ENCODE peak calls at places on chromosome 11, in eight cellular contexts. Q is GM12891, Y is EL, O is ecto neural progenitor cell, C is AG04450, S is neuronal stem cell, N is PC-3, G is NCI-H774. V is an unnamed sample.

GRCh38 chr11:134574947-134575346 is 162.9 kb upstream of the B3GAT1 start:
- DNase-seq in O (peak; percentile 31), Q (no peak), N (no peak), C (no peak), G (no peak), S (no peak), Y (no peak), V (no peak)

GRCh38 chr11:123300874-123301695 is 106.0 kb upstream of the CLMP start:
- DNase-seq in S (no peak), Q (no peak), C (peak; percentile 42), N (peak; percentile 31), G (no peak), O (no peak), Y (peak; percentile 38), V (no peak)

GRCh38 chr11:65448418-65449196 is 26.0 kb downstream of the NEAT1 start:
- DNase-seq in G (no peak), Q (no peak), S (no peak), C (no peak), N (peak; percentile 2), Y (peak; percentile 25), O (peak; percentile 52), V (peak; percentile 63)

GRCh38 chr11:93005239-93005638 is 35.8 kb downstream of the MTNR1B start:
- DNase-seq in C (peak; percentile 68), N (peak; percentile 48), Q (no peak), O (no peak), S (no peak), Y (peak; percentile 12), G (no peak), V (no peak)

GRCh38 chr11:99841885-99842284 is 821.1 kb downstream of the CNTN5 start:
- DNase-seq in C (no peak), Q (no peak), S (no peak), N (no peak), O (no peak), Y (no peak), G (no peak), V (no peak)

GRCh38 chr11:94784884-94785283 is 16.7 kb downstream of the AMOTL1 start:
- DNase-seq in O (no peak), N (no peak), Y (no peak), Q (no peak), G (no peak), S (no peak), C (no peak), V (no peak)

GRCh38 chr11:132595711-132596111 is 936.6 kb downstream of the OPCML start:
- DNase-seq in S (no peak), C (no peak), G (peak; percentile 40), O (no peak), Y (no peak), Q (no peak), N (no peak), V (no peak)

GRCh38 chr11:128709402-128709801 is 15.5 kb downstream of the FLI1 start:
- DNase-seq in Q (no peak), C (peak; percentile 84), N (peak; percentile 95), Y (peak; percentile 96), O (no peak), G (no peak), S (no peak), V (no peak)

GRCh38 chr11:126490261-126490660 is 134.8 kb downstream of the ST3GAL4 start:
- DNase-seq in S (no peak), Q (no peak), N (no peak), G (no peak), O (no peak), C (no peak), Y (no peak), V (no peak)

GRCh38 chr11:101555366-101555765 is 28.4 kb downstream of the TRPC6 start:
- DNase-seq in Y (no peak), G (no peak), Q (no peak), S (no peak), N (no peak), O (no peak), C (no peak), V (no peak)

GRCh38 chr11:11230802-11231562 is 122.1 kb downstream of the CSNK2A3 start:
- DNase-seq in Y (no peak), Q (peak; percentile 22), O (peak; percentile 56), N (peak; percentile 40), G (peak; percentile 35), C (no peak), S (no peak), V (no peak)

GRCh38 chr11:92735039-92735438 is 234.4 kb upstream of the MTNR1B start:
- DNase-seq in C (no peak), N (no peak), G (no peak), O (no peak), Q (no peak), Y (no peak), S (no peak), V (no peak)

GRCh38 chr11:5301846-5302245 is at the start of gene OR51B4:
- DNase-seq in O (no peak), C (no peak), S (no peak), Q (no peak), G (no peak), N (no peak), Y (no peak), V (no peak)

GRCh38 chr11:95148421-95148820 is 58.8 kb downstream of the ENDOD1 start:
- DNase-seq in S (no peak), C (no peak), N (no peak), Q (no peak), G (no peak), Y (no peak), O (no peak), V (no peak)

GRCh38 chr11:100851129-100851528 is 164.0 kb downstream of the ARHGAP42 start:
- DNase-seq in C (no peak), S (no peak), Q (no peak), N (peak; percentile 95), O (no peak), Y (peak; percentile 56), G (no peak), V (no peak)

GRCh38 chr11:64842851-64843841 is 1.3 kb downstream of the CDC42BPG start:
- DNase-seq in C (no peak), O (peak; percentile 68), N (peak; percentile 81), G (no peak), Q (no peak), S (no peak), Y (no peak), V (no peak)

GRCh38 chr11:73478737-73479347 is 102.6 kb downstream of the RELT start:
- DNase-seq in S (no peak), N (peak; percentile 74), O (no peak), G (no peak), Q (no peak), C (no peak), Y (peak; percentile 43), V (no peak)

GRCh38 chr11:3795131-3796092 is 1.9 kb downstream of the NUP98 start:
- DNase-seq in N (no peak), O (no peak), Q (no peak), C (no peak), Y (no peak), S (no peak), G (no peak), V (no peak)

GRCh38 chr11:112082729-112083128 is 3.8 kb downstream of the TIMM8B start:
- DNase-seq in S (no peak), Y (peak; percentile 61), C (no peak), G (no peak), Q (no peak), O (no peak), N (peak; percentile 64), V (no peak)

GRCh38 chr11:45754261-45754709 is 50.7 kb upstream of the SLC35C1 start:
- DNase-seq in C (no peak), O (no peak), G (no peak), Q (no peak), Y (no peak), S (no peak), N (no peak), V (peak; percentile 81)

GRCh38 chr11:74538680-74539079 is 45.2 kb upstream of the LIPT2 start:
- DNase-seq in C (no peak), Y (no peak), Q (no peak), N (no peak), G (no peak), S (no peak), O (no peak), V (no peak)

GRCh38 chr11:95087171-95087570 is 2.5 kb upstream of the ENDOD1 start:
- DNase-seq in O (no peak), G (no peak), Y (no peak), Q (no peak), N (no peak), C (no peak), S (no peak), V (no peak)

GRCh38 chr11:66739983-66740382 is 11.0 kb upstream of the SPTBN2 start:
- DNase-seq in Q (no peak), O (no peak), G (no peak), Y (peak; percentile 53), S (no peak), C (no peak), N (peak; percentile 91), V (no peak)

GRCh38 chr11:48055292-48056132 is 75.2 kb downstream of the PTPRJ start:
- DNase-seq in Q (no peak), S (no peak), G (no peak), Y (peak; percentile 36), O (no peak), N (peak; percentile 96), C (no peak), V (no peak)

GRCh38 chr11:35158371-35159081 is 19.6 kb downstream of the CD44 start:
- DNase-seq in Q (no peak), O (no peak), S (no peak), Y (no peak), N (no peak), C (no peak), G (no peak), V (no peak)

GRCh38 chr11:121389651-121390050 is 62.5 kb upstream of the SORL1 start:
- DNase-seq in Q (no peak), G (peak; percentile 72), O (peak; percentile 63), C (no peak), N (no peak), Y (no peak), S (peak; percentile 43), V (peak; percentile 81)

GRCh38 chr11:58133329-58134076 is 8.2 kb upstream of the OR9I1 start:
- DNase-seq in G (no peak), N (peak; percentile 80), Q (no peak), C (no peak), S (no peak), O (no peak), Y (no peak), V (no peak)

GRCh38 chr11:87901366-87901765 is 273.9 kb downstream of the RAB38 start:
- DNase-seq in O (no peak), G (no peak), C (no peak), S (no peak), Y (peak; percentile 15), Q (no peak), N (no peak), V (no peak)

GRCh38 chr11:2265396-2265795 is 5.0 kb downstream of the ASCL2 start:
- DNase-seq in O (no peak), C (no peak), S (no peak), G (no peak), Y (no peak), Q (no peak), N (no peak), V (peak; percentile 74)

V was measured in cardiac septum.